ENCODE peak calls at places on chromosomes 16 and 17, in six cellular contexts. Q is NCI-H146; R is SHP77; C is IMR-90; J is stimulated activated CD4-positive, alpha-beta T cell treated with anti-CD3 and anti-CD28 coated beads, TNF-alpha, amount 100 ng/mL, for 4 hours; S is omental fat pad. Z is an unnamed sample.

GRCh38 chr16:9235837-9236236 is 144.4 kb downstream of the HAPSTR1 start:
- DNase-seq in J (no peak), C (no peak), Q (no peak), R (no peak), S (no peak), Z (no peak)

GRCh38 chr16:50067290-50067853 is 1.6 kb downstream of the HEATR3 start:
- DNase-seq in C (peak), S (no peak), R (no peak), Q (peak), J (no peak), Z (peak)

GRCh38 chr17:12523244-12523643 is 142.4 kb upstream of the MYOCD start:
- DNase-seq in R (no peak), C (no peak), Q (no peak), J (no peak), S (no peak), Z (no peak)

GRCh38 chr16:200388-200787 is 20.1 kb downstream of the HBQ1 start:
- DNase-seq in C (peak), R (no peak), J (no peak), Q (no peak), S (no peak), Z (peak)

GRCh38 chr16:56355786-56356275 is 69.5 kb downstream of the AMFR start:
- DNase-seq in R (no peak), C (no peak), Q (no peak), S (no peak), J (no peak), Z (no peak)

GRCh38 chr17:81508639-81509047 is 4.0 kb downstream of the ACTG1 start:
- DNase-seq in C (peak), R (no peak), S (no peak), Q (peak), J (no peak), Z (peak)

GRCh38 chr16:50692999-50693781 is at the start of gene NOD2:
- DNase-seq in R (no peak), J (no peak), S (no peak), C (no peak), Q (peak), Z (no peak)

GRCh38 chr16:55540221-55540620 is 26.3 kb upstream of the CAPNS2 start:
- DNase-seq in S (no peak), R (no peak), J (no peak), C (no peak), Q (no peak), Z (no peak)

GRCh38 chr16:69141936-69142335 is 9.5 kb downstream of the UTP4 start:
- DNase-seq in S (no peak), J (no peak), Q (no peak), C (no peak), R (no peak), Z (no peak)

GRCh38 chr16:83515395-83515794 is 292.4 kb upstream of the HSBP1 start:
- DNase-seq in R (no peak), C (no peak), Q (no peak), J (no peak), S (no peak), Z (no peak)

GRCh38 chr17:35374766-35375344 is 1.4 kb upstream of the SLFN11 start:
- DNase-seq in S (no peak), C (no peak), Q (no peak), R (no peak), J (no peak), Z (no peak)

GRCh38 chr16:77965346-77965745 is 57.0 kb upstream of the CLEC3A start:
- DNase-seq in J (no peak), C (no peak), R (no peak), S (no peak), Q (no peak), Z (no peak)

GRCh38 chr17:33895491-33895890 is 359.6 kb upstream of the CCL2 start:
- DNase-seq in C (no peak), S (no peak), R (no peak), Q (no peak), J (no peak), Z (no peak)

GRCh38 chr17:19012171-19013080 is 7.9 kb upstream of the FAM83G start:
- DNase-seq in C (no peak), Q (no peak), S (no peak), J (no peak), R (no peak), Z (no peak)

GRCh38 chr16:89506113-89506504 is 2.1 kb upstream of the SPG7 start:
- DNase-seq in J (no peak), C (no peak), Q (no peak), S (no peak), R (no peak), Z (no peak)

GRCh38 chr17:9905902-9906301 is 831 bp upstream of the RCVRN start:
- DNase-seq in S (no peak), C (no peak), R (peak), J (no peak), Q (no peak), Z (peak)

GRCh38 chr17:2412561-2413021 is 11.7 kb upstream of the MNT start:
- DNase-seq in R (no peak), S (no peak), Q (no peak), C (no peak), J (no peak), Z (no peak)

GRCh38 chr16:35207059-35207999 is 1747.9 kb downstream of the TP53TG3F start:
- DNase-seq in J (no peak), S (no peak), C (no peak), Q (peak), R (peak), Z (no peak)

GRCh38 chr17:45381001-45381400 is 51.7 kb downstream of the ARHGAP27 start:
- DNase-seq in C (no peak), R (no peak), S (no peak), J (no peak), Q (no peak), Z (peak)

GRCh38 chr16:69590590-69590989 is 24.8 kb downstream of the NFAT5 start:
- DNase-seq in C (no peak), R (no peak), S (no peak), J (no peak), Q (no peak), Z (no peak)